ENCODE peak calls at places on chromosomes 7 and 10, in nine cellular contexts. E is T follicular helper cell; Q is IMR-90; W is posterior vena cava; D is nucleus accumbens; U is colonic mucosa; P is GOT3; B is activated naive CD4-positive, alpha-beta T cell treated with anti-CD3 and anti-CD28 coated beads for 36 hours; H is esophagus squamous epithelium. Z is an unnamed sample.

GRCh38 chr7:134212576-134213546 is 85.7 kb downstream of the LRGUK start:
- DNase-seq in E (no peak), Q (peak; percentile 77), W (no peak), D (no peak), U (no peak), P (no peak), B (no peak), H (no peak), Z (no peak)

GRCh38 chr7:51123322-51124021 is 193.1 kb downstream of the COBL start:
- DNase-seq in E (no peak), Q (peak; percentile 79), W (no peak), D (peak; percentile 88), U (no peak), P (peak; percentile 80), B (peak; percentile 94), H (no peak), Z (peak; percentile 26)

GRCh38 chr7:80764132-80764531 is 125.7 kb downstream of the CD36 start:
- DNase-seq in E (no peak), Q (no peak), W (no peak), D (no peak), U (no peak), P (no peak), B (no peak), H (no peak), Z (no peak)

GRCh38 chr7:155551785-155552611 is 5.6 kb upstream of the CNPY1 start:
- DNase-seq in E (no peak), Q (no peak), W (no peak), D (no peak), U (peak; percentile 26), P (no peak), B (no peak), H (no peak), Z (no peak)

GRCh38 chr7:107946451-107946850 is 55.5 kb downstream of the DLD start:
- DNase-seq in E (no peak), Q (peak; percentile 47), W (no peak), D (no peak), U (no peak), P (no peak), B (no peak), H (no peak), Z (no peak)

GRCh38 chr7:12987238-12987637 is 299.8 kb downstream of the ARL4A start:
- DNase-seq in E (no peak), Q (no peak), W (no peak), D (no peak), U (no peak), P (no peak), B (no peak), H (no peak), Z (no peak)

GRCh38 chr7:90709501-90710465 is 113.7 kb downstream of the CDK14 start:
- DNase-seq in E (no peak), Q (peak; percentile 78), W (no peak), D (peak; percentile 27), U (no peak), P (no peak), B (no peak), H (no peak), Z (no peak)

GRCh38 chr7:1694981-1695511 is 25.0 kb downstream of the ELFN1 start:
- DNase-seq in E (no peak), Q (no peak), W (peak; percentile 78), D (no peak), U (no peak), P (no peak), B (peak; percentile 1), H (no peak), Z (no peak)

GRCh38 chr7:40000734-40001315 is 50.8 kb downstream of the CDK13 start:
- DNase-seq in E (no peak), Q (peak; percentile 59), W (no peak), D (no peak), U (no peak), P (no peak), B (no peak), H (no peak), Z (no peak)

GRCh38 chr10:104910712-104911111 is 269.6 kb downstream of the SORCS3 start:
- DNase-seq in E (no peak), Q (no peak), W (no peak), D (no peak), U (no peak), P (no peak), B (no peak), H (no peak), Z (no peak)

GRCh38 chr7:111741811-111742240 is 179.5 kb upstream of the IMMP2L start:
- DNase-seq in E (peak; percentile 4), Q (peak; percentile 76), W (no peak), D (peak; percentile 73), U (peak; percentile 45), P (no peak), B (peak; percentile 55), H (no peak), Z (no peak)

GRCh38 chr10:91389636-91390512 is 20.3 kb upstream of the HECTD2 start:
- DNase-seq in E (no peak), Q (peak; percentile 71), W (no peak), D (no peak), U (peak; percentile 21), P (no peak), B (no peak), H (no peak), Z (peak; percentile 5)

GRCh38 chr7:132935608-132936007 is 146.3 kb downstream of the CHCHD3 start:
- DNase-seq in E (no peak), Q (no peak), W (no peak), D (no peak), U (no peak), P (no peak), B (no peak), H (no peak), Z (no peak)

GRCh38 chr10:12687996-12688395 is 313.5 kb downstream of the CCDC3 start:
- DNase-seq in E (no peak), Q (no peak), W (no peak), D (no peak), U (no peak), P (no peak), B (no peak), H (no peak), Z (no peak)

GRCh38 chr10:132482090-132482489 is 55.5 kb upstream of the INPP5A start:
- DNase-seq in E (no peak), Q (peak; percentile 91), W (no peak), D (peak; percentile 68), U (no peak), P (no peak), B (no peak), H (no peak), Z (no peak)

GRCh38 chr7:151110941-151111645 is 24.8 kb downstream of the AGAP3 start:
- DNase-seq in E (peak; percentile 69), Q (peak; percentile 65), W (peak; percentile 93), D (peak; percentile 83), U (peak; percentile 86), P (no peak), B (peak; percentile 83), H (peak; percentile 16), Z (no peak)

GRCh38 chr10:12067336-12067735 is 1.4 kb upstream of the DHTKD1 start:
- DNase-seq in E (no peak), Q (peak; percentile 93), W (no peak), D (no peak), U (no peak), P (no peak), B (no peak), H (no peak), Z (no peak)

GRCh38 chr7:80722596-80723141 is 84.2 kb downstream of the CD36 start:
- DNase-seq in E (no peak), Q (peak; percentile 100), W (peak; percentile 92), D (no peak), U (no peak), P (peak; percentile 58), B (no peak), H (peak; percentile 3), Z (peak; percentile 68)

GRCh38 chr7:55593515-55594318 is 21.4 kb upstream of the VOPP1 start:
- DNase-seq in E (peak; percentile 53), Q (peak; percentile 77), W (peak; percentile 90), D (peak; percentile 63), U (peak; percentile 76), P (peak; percentile 46), B (peak; percentile 87), H (no peak), Z (no peak)

GRCh38 chr10:74824184-74825032 is 2.0 kb upstream of the KAT6B start:
- DNase-seq in E (no peak), Q (no peak), W (no peak), D (no peak), U (no peak), P (no peak), B (peak; percentile 50), H (no peak), Z (no peak)

GRCh38 chr10:43226441-43226840 is 40.4 kb downstream of the RASGEF1A start:
- DNase-seq in E (no peak), Q (no peak), W (peak; percentile 41), D (no peak), U (peak; percentile 6), P (no peak), B (peak; percentile 2), H (no peak), Z (no peak)

GRCh38 chr10:28945959-28946358 is 268.6 kb downstream of the BAMBI start:
- DNase-seq in E (no peak), Q (no peak), W (no peak), D (no peak), U (no peak), P (no peak), B (no peak), H (no peak), Z (no peak)

GRCh38 chr7:41425926-41426325 is 277.0 kb downstream of the INHBA start:
- DNase-seq in E (no peak), Q (peak; percentile 92), W (no peak), D (no peak), U (no peak), P (no peak), B (no peak), H (no peak), Z (no peak)

GRCh38 chr7:37385787-37386186 is 62.9 kb downstream of the ELMO1 start:
- DNase-seq in E (no peak), Q (no peak), W (no peak), D (no peak), U (no peak), P (no peak), B (no peak), H (peak; percentile 8), Z (no peak)

GRCh38 chr7:31853380-31853779 is 166.4 kb downstream of the PPP1R17 start:
- DNase-seq in E (no peak), Q (peak; percentile 35), W (no peak), D (no peak), U (no peak), P (no peak), B (no peak), H (no peak), Z (no peak)

GRCh38 chr10:102678842-102679289 is 34.6 kb downstream of the TRIM8 start:
- DNase-seq in E (no peak), Q (peak; percentile 52), W (peak; percentile 86), D (peak; percentile 84), U (peak; percentile 70), P (no peak), B (no peak), H (no peak), Z (peak; percentile 79)

GRCh38 chr7:77538186-77538907 is 1.3 kb downstream of the PTPN12 start:
- DNase-seq in E (no peak), Q (peak; percentile 93), W (peak; percentile 95), D (peak; percentile 56), U (peak; percentile 93), P (peak; percentile 27), B (no peak), H (peak; percentile 25), Z (peak; percentile 39)

GRCh38 chr10:61793760-61794713 is 107.5 kb upstream of the ARID5B start:
- DNase-seq in E (no peak), Q (peak; percentile 79), W (no peak), D (peak; percentile 13), U (no peak), P (no peak), B (no peak), H (no peak), Z (peak; percentile 40)

GRCh38 chr7:29017666-29018065 is 59.5 kb upstream of the TRIL start:
- DNase-seq in E (no peak), Q (peak; percentile 6), W (no peak), D (no peak), U (no peak), P (no peak), B (no peak), H (no peak), Z (no peak)

GRCh38 chr10:123771877-123772644 is 105.9 kb downstream of the GPR26 start:
- DNase-seq in E (no peak), Q (no peak), W (no peak), D (no peak), U (no peak), P (no peak), B (peak; percentile 12), H (no peak), Z (no peak)

GRCh38 chr7:127809285-127809702 is 157.3 kb downstream of the SND1 start:
- DNase-seq in E (no peak), Q (peak; percentile 81), W (no peak), D (peak; percentile 70), U (no peak), P (no peak), B (no peak), H (no peak), Z (no peak)

Z was measured in brain pericyte.